ENCODE peak calls at places on chromosomes 2 and 18, in six cellular contexts. Y, A, R, Z, C and O are unnamed samples.

GRCh38 chr2:15964936-15965563 is 24.7 kb downstream of the MYCN start:
- DNase-seq in Y (no peak), C (no peak), R (no peak), A (no peak), Z (no peak), O (no peak)

GRCh38 chr2:241867776-241868420 is 1.6 kb upstream of the RTP5 start:
- DNase-seq in Y (no peak), C (no peak), A (no peak), R (no peak), Z (no peak), O (no peak)

GRCh38 chr2:230717595-230717994 is 5.0 kb downstream of the CAB39 start:
- DNase-seq in Z (no peak), C (no peak), R (no peak), A (no peak), Y (no peak), O (no peak)

GRCh38 chr2:120622886-120623753 is 112.5 kb upstream of the GLI2 start:
- DNase-seq in C (no peak), Y (no peak), A (no peak), Z (no peak), R (no peak), O (no peak)

GRCh38 chr18:3466051-3466450 is 16.1 kb downstream of the TGIF1 start:
- DNase-seq in R (no peak), Y (peak; percentile 85), A (no peak), Z (peak; percentile 72), C (no peak), O (no peak)

GRCh38 chr2:50782543-50782942 is 249.4 kb downstream of the NRXN1 start:
- DNase-seq in C (no peak), R (no peak), A (peak; percentile 9), Y (no peak), Z (no peak), O (no peak)

GRCh38 chr2:101253013-101253712 is 477 bp downstream of the CNOT11 start:
- DNase-seq in C (peak; percentile 48), Z (peak; percentile 40), R (peak; percentile 23), A (peak; percentile 28), Y (peak; percentile 63), O (peak; percentile 73)

GRCh38 chr18:75324686-75325257 is 102.7 kb downstream of the SMIM21 start:
- DNase-seq in A (no peak), R (no peak), Z (no peak), Y (no peak), C (no peak), O (no peak)

GRCh38 chr2:28635251-28635650 is 116.4 kb upstream of the PPP1CB start:
- DNase-seq in C (no peak), R (no peak), A (no peak), Z (no peak), Y (peak; percentile 55), O (no peak)